ENCODE peak calls at places on chromosome 1, in four cellular contexts. B is PC-9, F is endothelial cell of umbilical vein, H is fibroblast of lung. M is an unnamed sample.

GRCh38 chr1:3645247-3645646 is 4.7 kb downstream of the WRAP73 start:
- DNase-seq in B (no peak), F (no peak), H (no peak), M (no peak)

GRCh38 chr1:15678578-15678977 is 5.5 kb upstream of the PLEKHM2 start:
- DNase-seq in B (peak), F (peak), H (peak), M (peak)

GRCh38 chr1:20540281-20540680 is 12.1 kb upstream of the FAM43B start:
- DNase-seq in B (no peak), F (no peak), H (peak), M (no peak)

GRCh38 chr1:157370698-157371097 is 181.6 kb downstream of the FCRL5 start:
- DNase-seq in B (no peak), F (no peak), H (no peak), M (no peak)

GRCh38 chr1:116001739-116002487 is 25.6 kb downstream of the SLC22A15 start:
- DNase-seq in B (no peak), F (no peak), H (no peak), M (no peak)

GRCh38 chr1:165452336-165453130 is 7.6 kb upstream of the RXRG start:
- DNase-seq in B (no peak), F (no peak), H (no peak), M (no peak)

GRCh38 chr1:184504012-184504694 is 117.3 kb downstream of the C1orf21 start:
- DNase-seq in B (no peak), F (no peak), H (no peak), M (peak)

GRCh38 chr1:28313710-28314510 is 14.9 kb upstream of the MED18 start:
- DNase-seq in B (peak), F (no peak), H (peak), M (peak)

GRCh38 chr1:242824435-242824834 is 299.9 kb upstream of the PLD5 start:
- DNase-seq in B (peak), F (no peak), H (no peak), M (peak)

GRCh38 chr1:16023050-16023653 is 1.3 kb downstream of the CLCNKA start:
- DNase-seq in B (no peak), F (no peak), H (no peak), M (no peak)

GRCh38 chr1:15056515-15057285 is 96.8 kb upstream of the TMEM51 start:
- DNase-seq in B (no peak), F (no peak), H (peak), M (no peak)

GRCh38 chr1:74652711-74653131 is 20.9 kb downstream of the ERICH3 start:
- DNase-seq in B (peak), F (no peak), H (peak), M (peak)

GRCh38 chr1:217542837-217543236 is 88.1 kb downstream of the GPATCH2 start:
- DNase-seq in B (no peak), F (no peak), H (no peak), M (no peak)

GRCh38 chr1:229582011-229582694 is 23.6 kb upstream of the ABCB10 start:
- DNase-seq in B (no peak), F (peak), H (peak), M (no peak)

GRCh38 chr1:202129453-202130274 is 6.9 kb downstream of the GPR37L1 start:
- DNase-seq in B (no peak), F (no peak), H (no peak), M (no peak)

GRCh38 chr1:223343692-223344091 is 20.3 kb downstream of the SUSD4 start:
- DNase-seq in B (no peak), F (no peak), H (no peak), M (no peak)

GRCh38 chr1:182610606-182611194 is 6.5 kb upstream of the RGS16 start:
- DNase-seq in B (no peak), F (no peak), H (no peak), M (no peak)

GRCh38 chr1:173269490-173270230 is 62.5 kb upstream of the TNFSF4 start:
- DNase-seq in B (peak), F (peak), H (peak), M (peak)

GRCh38 chr1:156101880-156102279 is 12.6 kb upstream of the LMNA start:
- DNase-seq in B (no peak), F (peak), H (no peak), M (no peak)

GRCh38 chr1:232127190-232127589 is 500.6 kb downstream of the DISC1 start:
- DNase-seq in B (no peak), F (no peak), H (peak), M (peak)

GRCh38 chr1:53586765-53587164 is 127.6 kb downstream of the DMRTB1 start:
- DNase-seq in B (no peak), F (no peak), H (no peak), M (no peak)

GRCh38 chr1:177914603-177915002 is 55.3 kb downstream of the SEC16B start:
- DNase-seq in B (no peak), F (peak), H (no peak), M (no peak)

GRCh38 chr1:155983191-155984023 is 5.1 kb upstream of the ARHGEF2 start:
- DNase-seq in B (peak), F (no peak), H (peak), M (no peak)

GRCh38 chr1:240609527-240610060 is 2.4 kb downstream of the GREM2 start:
- DNase-seq in B (no peak), F (no peak), H (no peak), M (no peak)

GRCh38 chr1:79323240-79324025 is 316.9 kb upstream of the ADGRL4 start:
- DNase-seq in B (no peak), F (peak), H (peak), M (peak)

GRCh38 chr1:63148825-63149645 is 173.3 kb upstream of the FOXD3 start:
- DNase-seq in B (peak), F (peak), H (peak), M (no peak)

GRCh38 chr1:62012821-62013220 is 181.8 kb upstream of the L1TD1 start:
- DNase-seq in B (no peak), F (no peak), H (peak), M (no peak)

GRCh38 chr1:173341307-173341706 is 134.2 kb upstream of the TNFSF4 start:
- DNase-seq in B (no peak), F (no peak), H (peak), M (no peak)

GRCh38 chr1:17007121-17007520 is 4.6 kb downstream of the ATP13A2 start:
- DNase-seq in B (no peak), F (no peak), H (no peak), M (no peak)

GRCh38 chr1:119653135-119653838 is 5.2 kb upstream of the ZNF697 start:
- DNase-seq in B (no peak), F (no peak), H (no peak), M (no peak)

GRCh38 chr1:154501423-154502065 is 475 bp upstream of the TDRD10 start:
- DNase-seq in B (no peak), F (peak), H (no peak), M (peak)

GRCh38 chr1:204130989-204131892 is 20.6 kb downstream of the ETNK2 start:
- DNase-seq in B (peak), F (peak), H (peak), M (peak)

GRCh38 chr1:114154963-114155322 is 1.3 kb upstream of the SYT6 start:
- DNase-seq in B (no peak), F (peak), H (no peak), M (peak)

GRCh38 chr1:210647406-210648333 is 319.0 kb downstream of the HHAT start:
- DNase-seq in B (no peak), F (no peak), H (peak), M (no peak)

GRCh38 chr1:210650403-210650802 is 321.7 kb downstream of the HHAT start:
- DNase-seq in B (no peak), F (no peak), H (no peak), M (no peak)

GRCh38 chr1:210645582-210646257 is 317.0 kb downstream of the HHAT start:
- DNase-seq in B (no peak), F (no peak), H (no peak), M (no peak)

DNA sequence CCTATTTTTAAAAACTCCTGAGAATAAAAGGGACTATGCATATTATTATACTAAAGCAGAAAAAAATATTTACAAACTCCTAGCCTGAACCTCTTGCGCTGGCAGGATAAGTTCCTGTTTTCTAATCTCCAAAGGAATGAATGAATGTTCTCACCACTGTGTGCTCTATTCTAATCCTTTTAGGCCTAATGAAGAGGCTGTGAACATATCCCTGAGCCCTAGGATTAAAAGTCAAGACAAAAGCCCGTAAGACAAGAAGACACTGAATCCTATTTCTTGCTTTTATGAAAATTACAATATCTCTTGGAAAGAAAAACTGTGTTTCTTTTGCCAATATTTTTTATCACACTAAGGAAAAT is 317.5 kb downstream of the HHAT start:
- DNase-seq in B (no peak), F (no peak), H (no peak), M (no peak)
- H3K4me2 ChIP-seq in B (no peak), F (no peak), H (no peak), M (no peak)

GRCh38 chr1:87959236-87959635 is 630.6 kb downstream of the LMO4 start:
- DNase-seq in B (no peak), F (no peak), H (no peak), M (no peak)

GRCh38 chr1:87968259-87968955 is 639.7 kb downstream of the LMO4 start:
- DNase-seq in B (no peak), F (peak), H (peak), M (no peak)

GRCh38 chr1:87961992-87962391 is 633.3 kb downstream of the LMO4 start:
- DNase-seq in B (no peak), F (no peak), H (peak), M (no peak)

GRCh38 chr1:87965193-87965592 is 636.5 kb downstream of the LMO4 start:
- DNase-seq in B (no peak), F (no peak), H (peak), M (no peak)

GRCh38 chr1:87963566-87963965 is 634.9 kb downstream of the LMO4 start:
- DNase-seq in B (no peak), F (no peak), H (peak), M (peak)
- H3K4me2 ChIP-seq in B (no peak), F (no peak), H (peak), M (no peak)

GRCh38 chr1:82225407-82226197 is 424.9 kb downstream of the ADGRL2 start:
- DNase-seq in B (no peak), F (peak), H (peak), M (peak)
- H3K4me2 ChIP-seq in B (no peak), F (peak), H (no peak), M (no peak)

GRCh38 chr1:47709302-47710074 is 271.6 kb downstream of the FOXD2 start:
- DNase-seq in B (peak), F (no peak), H (no peak), M (no peak)

GRCh38 chr1:47711211-47711847 is 273.5 kb downstream of the FOXD2 start:
- DNase-seq in B (no peak), F (no peak), H (no peak), M (no peak)

GRCh38 chr1:47708658-47709301 is 270.9 kb downstream of the FOXD2 start:
- DNase-seq in B (no peak), F (no peak), H (no peak), M (peak)

GRCh38 chr1:47711848-47712492 is 274.1 kb downstream of the FOXD2 start:
- DNase-seq in B (no peak), F (no peak), H (no peak), M (no peak)

GRCh38 chr1:47710075-47711071 is 272.5 kb downstream of the FOXD2 start:
- DNase-seq in B (peak), F (peak), H (peak), M (peak)
- H3K4me2 ChIP-seq in B (peak), F (peak), H (peak), M (peak)

GRCh38 chr1:935751-936231 is 12.1 kb downstream of the SAMD11 start:
- DNase-seq in B (no peak), F (no peak), H (no peak), M (no peak)
- H3K4me2 ChIP-seq in B (no peak), F (no peak), H (no peak), M (no peak)

GRCh38 chr1:220157738-220158137 is 63.8 kb downstream of the IARS2 start:
- DNase-seq in B (no peak), F (peak), H (no peak), M (peak)
- H3K4me2 ChIP-seq in B (no peak), F (no peak), H (no peak), M (no peak)

DNA sequence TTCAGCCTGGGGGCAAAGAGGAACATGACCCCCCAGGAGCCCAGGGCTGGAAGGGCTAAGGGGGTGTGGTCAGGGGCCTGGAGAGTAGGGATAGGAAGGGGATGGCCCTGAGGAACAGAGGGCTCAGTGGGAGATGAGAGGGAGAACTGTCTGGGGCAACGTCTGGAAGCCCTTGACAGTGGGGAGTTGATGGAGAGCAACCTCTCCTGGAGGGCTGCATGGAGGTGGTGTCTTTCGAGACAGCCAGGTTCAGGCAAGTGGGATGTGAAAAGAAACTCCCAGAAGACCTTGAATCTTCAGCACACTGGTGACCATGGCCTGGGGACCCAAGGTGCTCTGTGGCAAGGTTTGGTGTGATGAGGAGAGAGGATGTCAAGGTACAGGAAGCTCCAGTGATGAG is 54.2 kb upstream of the RUNX3 start:
- DNase-seq in B (no peak), F (no peak), H (no peak), M (no peak)
- H3K4me2 ChIP-seq in B (no peak), F (no peak), H (no peak), M (no peak)